ENCODE peak calls at places on chromosomes 16 and 17, in ten cellular contexts. One of them, this sample, is unnamed.

GRCh38 chr17:4812690-4813089 is 5.7 kb downstream of the PLD2 start:
- DNase-seq in HepG2: no peak
- DNase-seq in breast epithelium: no peak
- DNase-seq in prostate gland: no peak
- DNase-seq in body of pancreas: no peak
- DNase-seq in right lobe of liver: no peak
- DNase-seq in NB4: no peak
- DNase-seq in adrenal gland: no peak
- DNase-seq in tibial nerve: no peak
- DNase-seq in A549: no peak
- DNase-seq in this sample: no peak

GRCh38 chr17:43169561-43170139 is 1.4 kb upstream of the NBR1 start:
- DNase-seq in NB4: peak
- DNase-seq in right lobe of liver: peak
- DNase-seq in body of pancreas: peak
- DNase-seq in breast epithelium: peak
- DNase-seq in tibial nerve: no peak
- DNase-seq in prostate gland: peak
- DNase-seq in A549: peak
- DNase-seq in adrenal gland: peak
- DNase-seq in HepG2: peak
- DNase-seq in this sample: peak

GRCh38 chr17:32319548-32319905 is 22.4 kb downstream of the C17orf75 start:
- DNase-seq in NB4: peak
- DNase-seq in tibial nerve: peak
- DNase-seq in right lobe of liver: peak
- DNase-seq in breast epithelium: peak
- DNase-seq in body of pancreas: peak
- DNase-seq in adrenal gland: peak
- DNase-seq in A549: peak
- DNase-seq in prostate gland: peak
- DNase-seq in HepG2: peak
- DNase-seq in this sample: peak

GRCh38 chr16:25570131-25570530 is 121.6 kb upstream of the HS3ST4 start:
- DNase-seq in breast epithelium: no peak
- DNase-seq in NB4: no peak
- DNase-seq in body of pancreas: no peak
- DNase-seq in A549: no peak
- DNase-seq in HepG2: no peak
- DNase-seq in right lobe of liver: no peak
- DNase-seq in tibial nerve: no peak
- DNase-seq in prostate gland: no peak
- DNase-seq in adrenal gland: no peak
- DNase-seq in this sample: no peak

GRCh38 chr17:40524243-40524965 is 23.0 kb upstream of the TNS4 start:
- DNase-seq in body of pancreas: no peak
- DNase-seq in adrenal gland: no peak
- DNase-seq in NB4: no peak
- DNase-seq in A549: no peak
- DNase-seq in right lobe of liver: no peak
- DNase-seq in breast epithelium: no peak
- DNase-seq in prostate gland: no peak
- DNase-seq in tibial nerve: no peak
- DNase-seq in HepG2: peak
- DNase-seq in this sample: no peak

GRCh38 chr17:330993-331701 is 21.5 kb downstream of the RPH3AL start:
- DNase-seq in A549: no peak
- DNase-seq in NB4: no peak
- DNase-seq in tibial nerve: no peak
- DNase-seq in prostate gland: no peak
- DNase-seq in adrenal gland: peak
- DNase-seq in body of pancreas: peak
- DNase-seq in breast epithelium: no peak
- DNase-seq in HepG2: no peak
- DNase-seq in right lobe of liver: peak
- DNase-seq in this sample: peak

GRCh38 chr16:88650749-88651275 is at the start of gene CYBA:
- DNase-seq in NB4: peak
- DNase-seq in tibial nerve: peak
- DNase-seq in body of pancreas: peak
- DNase-seq in breast epithelium: peak
- DNase-seq in right lobe of liver: peak
- DNase-seq in HepG2: peak
- DNase-seq in prostate gland: peak
- DNase-seq in A549: peak
- DNase-seq in adrenal gland: peak
- DNase-seq in this sample: peak

GRCh38 chr16:15795615-15796014 is 61.2 kb downstream of the MYH11 start:
- DNase-seq in right lobe of liver: no peak
- DNase-seq in A549: no peak
- DNase-seq in HepG2: no peak
- DNase-seq in breast epithelium: no peak
- DNase-seq in tibial nerve: no peak
- DNase-seq in NB4: no peak
- DNase-seq in body of pancreas: no peak
- DNase-seq in adrenal gland: no peak
- DNase-seq in prostate gland: no peak
- DNase-seq in this sample: no peak

GRCh38 chr17:81325057-81325973 is 30.2 kb upstream of the SLC38A10 start:
- DNase-seq in A549: no peak
- DNase-seq in prostate gland: no peak
- DNase-seq in tibial nerve: no peak
- DNase-seq in right lobe of liver: no peak
- DNase-seq in HepG2: no peak
- DNase-seq in NB4: no peak
- DNase-seq in adrenal gland: no peak
- DNase-seq in body of pancreas: no peak
- DNase-seq in breast epithelium: no peak
- DNase-seq in this sample: no peak

GRCh38 chr17:6254036-6254435 is 180.9 kb downstream of the AIPL1 start:
- DNase-seq in NB4: no peak
- DNase-seq in breast epithelium: no peak
- DNase-seq in body of pancreas: no peak
- DNase-seq in tibial nerve: no peak
- DNase-seq in A549: no peak
- DNase-seq in adrenal gland: no peak
- DNase-seq in HepG2: no peak
- DNase-seq in prostate gland: no peak
- DNase-seq in right lobe of liver: no peak
- DNase-seq in this sample: no peak

GRCh38 chr17:64984181-64984580 is 64.9 kb upstream of the LRRC37A3 start:
- DNase-seq in prostate gland: no peak
- DNase-seq in A549: no peak
- DNase-seq in right lobe of liver: no peak
- DNase-seq in tibial nerve: no peak
- DNase-seq in HepG2: no peak
- DNase-seq in NB4: no peak
- DNase-seq in adrenal gland: peak
- DNase-seq in body of pancreas: no peak
- DNase-seq in breast epithelium: no peak
- DNase-seq in this sample: no peak

GRCh38 chr17:56185491-56185890 is 32.2 kb downstream of the ANKFN1 start:
- DNase-seq in A549: no peak
- DNase-seq in prostate gland: no peak
- DNase-seq in breast epithelium: no peak
- DNase-seq in tibial nerve: no peak
- DNase-seq in right lobe of liver: no peak
- DNase-seq in adrenal gland: no peak
- DNase-seq in HepG2: no peak
- DNase-seq in body of pancreas: no peak
- DNase-seq in NB4: no peak
- DNase-seq in this sample: no peak

DNA sequence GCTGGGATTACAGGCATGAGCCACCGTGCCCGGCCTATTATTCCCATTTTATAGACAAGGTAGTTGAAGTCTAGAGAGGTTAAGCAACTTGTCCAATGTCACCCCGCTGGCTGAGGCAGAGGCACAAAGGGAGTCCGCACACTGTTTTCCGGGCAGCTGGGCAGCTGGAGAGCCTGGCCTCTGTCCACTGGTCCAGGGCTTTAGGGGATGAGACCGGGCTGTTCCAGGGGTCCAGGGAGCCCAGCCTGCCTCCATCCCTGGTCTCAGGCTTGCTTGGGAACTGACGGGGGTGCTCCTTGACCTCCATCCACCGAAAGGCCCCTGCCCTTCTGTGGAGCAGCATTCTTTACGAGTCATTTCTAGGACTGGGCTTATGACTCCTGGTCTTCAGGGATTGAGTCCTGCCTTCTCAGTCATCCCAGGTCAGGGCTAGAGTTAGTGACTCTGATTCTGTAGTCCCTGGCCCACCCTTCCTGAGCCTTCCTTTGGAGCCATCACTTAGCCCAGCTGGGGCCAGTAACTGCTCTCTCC is 37.5 kb downstream of the SOCS3 start:
- DNase-seq in prostate gland: no peak
- DNase-seq in HepG2: no peak
- DNase-seq in adrenal gland: no peak
- DNase-seq in NB4: no peak
- DNase-seq in A549: no peak
- DNase-seq in right lobe of liver: no peak
- DNase-seq in breast epithelium: no peak
- DNase-seq in body of pancreas: no peak
- DNase-seq in tibial nerve: no peak
- DNase-seq in this sample: no peak
- H3K4me3 ChIP-seq in prostate gland: no peak
- H3K4me3 ChIP-seq in HepG2: no peak
- H3K4me3 ChIP-seq in adrenal gland: no peak
- H3K4me3 ChIP-seq in NB4: no peak
- H3K4me3 ChIP-seq in A549: no peak
- H3K4me3 ChIP-seq in right lobe of liver: no peak
- H3K4me3 ChIP-seq in breast epithelium: no peak
- H3K4me3 ChIP-seq in body of pancreas: no peak
- H3K4me3 ChIP-seq in tibial nerve: no peak
- H3K4me3 ChIP-seq in this sample: no peak

GRCh38 chr17:12664894-12665262 is 812 bp upstream of the MYOCD start:
- DNase-seq in prostate gland: no peak
- DNase-seq in body of pancreas: no peak
- DNase-seq in NB4: no peak
- DNase-seq in right lobe of liver: no peak
- DNase-seq in breast epithelium: no peak
- DNase-seq in tibial nerve: no peak
- DNase-seq in A549: no peak
- DNase-seq in adrenal gland: no peak
- DNase-seq in HepG2: no peak
- DNase-seq in this sample: no peak

GRCh38 chr17:12666718-12667117 is 1.0 kb downstream of the MYOCD start:
- DNase-seq in adrenal gland: no peak
- DNase-seq in breast epithelium: no peak
- DNase-seq in right lobe of liver: no peak
- DNase-seq in HepG2: no peak
- DNase-seq in prostate gland: no peak
- DNase-seq in NB4: no peak
- DNase-seq in A549: no peak
- DNase-seq in body of pancreas: no peak
- DNase-seq in tibial nerve: no peak
- DNase-seq in this sample: no peak

GRCh38 chr17:12664252-12664651 is 1.4 kb upstream of the MYOCD start:
- DNase-seq in breast epithelium: no peak
- DNase-seq in A549: no peak
- DNase-seq in prostate gland: no peak
- DNase-seq in HepG2: no peak
- DNase-seq in adrenal gland: no peak
- DNase-seq in tibial nerve: no peak
- DNase-seq in body of pancreas: no peak
- DNase-seq in right lobe of liver: no peak
- DNase-seq in NB4: no peak
- DNase-seq in this sample: no peak

GRCh38 chr17:12667299-12667958 is 1.7 kb downstream of the MYOCD start:
- DNase-seq in right lobe of liver: no peak
- DNase-seq in A549: peak
- DNase-seq in prostate gland: no peak
- DNase-seq in adrenal gland: no peak
- DNase-seq in HepG2: peak
- DNase-seq in body of pancreas: peak
- DNase-seq in breast epithelium: no peak
- DNase-seq in tibial nerve: no peak
- DNase-seq in NB4: peak
- DNase-seq in this sample: peak

GRCh38 chr17:12665263-12666210 is at the start of gene MYOCD:
- DNase-seq in NB4: no peak
- DNase-seq in breast epithelium: no peak
- DNase-seq in A549: peak
- DNase-seq in adrenal gland: no peak
- DNase-seq in body of pancreas: no peak
- DNase-seq in tibial nerve: no peak
- DNase-seq in prostate gland: no peak
- DNase-seq in HepG2: no peak
- DNase-seq in right lobe of liver: peak
- DNase-seq in this sample: peak
- TF ChIP-seq CTCF in NB4: no peak
- TF ChIP-seq CTCF in breast epithelium: no peak
- TF ChIP-seq CTCF in A549: no peak
- TF ChIP-seq CTCF in adrenal gland: no peak
- TF ChIP-seq CTCF in body of pancreas: no peak
- TF ChIP-seq CTCF in tibial nerve: no peak
- TF ChIP-seq CTCF in prostate gland: no peak
- TF ChIP-seq CTCF in HepG2: no peak
- TF ChIP-seq CTCF in right lobe of liver: no peak
- TF ChIP-seq CTCF in this sample: no peak

DNA sequence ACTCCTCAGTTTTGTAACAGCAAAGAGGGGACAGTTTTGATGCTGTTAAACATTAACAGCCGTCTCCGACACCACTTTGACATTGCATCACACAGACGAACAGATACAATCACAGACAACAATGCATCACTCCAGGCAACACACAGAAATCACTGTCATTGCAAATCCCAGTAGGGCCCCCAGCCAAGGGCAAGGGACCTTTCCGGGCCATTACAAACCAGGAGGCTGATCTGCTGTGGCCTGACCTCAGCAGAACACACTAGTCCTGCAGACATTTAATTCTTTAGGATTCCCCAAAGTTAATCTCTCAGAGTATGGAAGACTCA is 136.2 kb upstream of the RCVRN start:
- DNase-seq in body of pancreas: no peak
- DNase-seq in prostate gland: no peak
- DNase-seq in tibial nerve: no peak
- DNase-seq in right lobe of liver: no peak
- DNase-seq in adrenal gland: no peak
- DNase-seq in A549: peak
- DNase-seq in breast epithelium: no peak
- DNase-seq in NB4: no peak
- DNase-seq in HepG2: peak
- DNase-seq in this sample: no peak
- TF ChIP-seq POLR2A in body of pancreas: no peak
- TF ChIP-seq POLR2A in prostate gland: no peak
- TF ChIP-seq POLR2A in tibial nerve: no peak
- TF ChIP-seq POLR2A in right lobe of liver: no peak
- TF ChIP-seq POLR2A in adrenal gland: no peak
- TF ChIP-seq POLR2A in A549: no peak
- TF ChIP-seq POLR2A in breast epithelium: no peak
- TF ChIP-seq POLR2A in NB4: no peak
- TF ChIP-seq POLR2A in HepG2: no peak
- TF ChIP-seq POLR2A in this sample: no peak

DNA sequence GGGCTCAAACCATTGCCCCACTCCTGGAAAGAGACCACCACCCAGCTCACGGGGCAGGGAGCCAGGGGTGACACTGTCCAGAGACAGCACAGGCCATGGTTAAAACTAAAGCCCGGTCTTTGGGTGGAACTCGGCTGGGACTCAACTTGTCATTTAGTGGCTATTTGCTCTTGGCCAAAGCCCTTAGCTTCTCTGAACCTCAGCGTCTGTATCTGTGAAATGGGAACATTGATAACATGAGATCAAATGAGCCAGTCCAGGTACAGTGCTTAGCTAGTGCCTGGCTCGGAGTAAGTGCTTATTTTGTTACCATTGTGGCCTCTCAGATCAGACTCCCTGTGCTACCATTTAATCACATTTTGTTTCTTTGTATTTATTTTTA is 48.5 kb downstream of the RTN4RL1 start:
- DNase-seq in NB4: no peak
- DNase-seq in HepG2: no peak
- DNase-seq in body of pancreas: no peak
- DNase-seq in adrenal gland: no peak
- DNase-seq in tibial nerve: no peak
- DNase-seq in prostate gland: no peak
- DNase-seq in A549: no peak
- DNase-seq in breast epithelium: no peak
- DNase-seq in right lobe of liver: no peak
- DNase-seq in this sample: no peak
- H3K4me3 ChIP-seq in NB4: no peak
- H3K4me3 ChIP-seq in HepG2: no peak
- H3K4me3 ChIP-seq in body of pancreas: no peak
- H3K4me3 ChIP-seq in adrenal gland: no peak
- H3K4me3 ChIP-seq in tibial nerve: no peak
- H3K4me3 ChIP-seq in prostate gland: no peak
- H3K4me3 ChIP-seq in A549: no peak
- H3K4me3 ChIP-seq in breast epithelium: no peak
- H3K4me3 ChIP-seq in right lobe of liver: no peak
- H3K4me3 ChIP-seq in this sample: no peak